ENCODE peak calls at places on chromosomes 6 and 20, in five cellular contexts. M is HCEC 1CT; H is neural crest cell; K is effector CD4-positive, alpha-beta T cell; U is naive thymus-derived CD8-positive, alpha-beta T cell. O is an unnamed sample.

GRCh38 chr6:89272611-89273010 is 42.5 kb downstream of the GABRR2 start:
- DNase-seq in U (no peak), K (no peak), M (no peak), H (no peak), O (no peak)

GRCh38 chr20:1946762-1947534 is 46.9 kb downstream of the PDYN start:
- DNase-seq in K (no peak), U (no peak), M (peak; percentile 18), H (peak; percentile 11), O (no peak)

GRCh38 chr6:166454692-166455515 is 72.2 kb upstream of the MPC1 start:
- DNase-seq in M (no peak), H (no peak), K (no peak), U (no peak), O (no peak)

GRCh38 chr6:78781001-78781400 is 86.3 kb upstream of the IRAK1BP1 start:
- DNase-seq in K (no peak), H (no peak), M (no peak), U (no peak), O (no peak)

GRCh38 chr6:86961432-86962200 is 24.3 kb downstream of the HTR1E start:
- DNase-seq in K (no peak), U (no peak), H (no peak), M (no peak), O (no peak)

GRCh38 chr6:145406733-145407256 is 328.5 kb downstream of the EPM2A start:
- DNase-seq in K (no peak), U (no peak), H (no peak), M (no peak), O (no peak)

GRCh38 chr6:36121752-36122494 is 8.4 kb upstream of the MAPK13 start:
- DNase-seq in M (no peak), H (no peak), K (no peak), U (no peak), O (no peak)

GRCh38 chr20:58450259-58450658 is 61.2 kb downstream of the VAPB start:
- DNase-seq in H (no peak), M (no peak), K (no peak), U (no peak), O (no peak)

GRCh38 chr20:45934046-45934586 is 367 bp upstream of the PCIF1 start:
- DNase-seq in K (peak; percentile 40), H (no peak), U (no peak), M (peak; percentile 30), O (peak; percentile 35)

GRCh38 chr6:166500246-166500645 is 86.2 kb downstream of the RAMACL start:
- DNase-seq in U (no peak), M (no peak), K (no peak), H (no peak), O (no peak)

GRCh38 chr6:145400508-145400907 is 334.8 kb downstream of the EPM2A start:
- DNase-seq in M (no peak), U (no peak), K (no peak), H (no peak), O (no peak)

GRCh38 chr6:90040931-90041330 is 146.7 kb downstream of the GJA10 start:
- DNase-seq in H (no peak), K (no peak), M (no peak), U (no peak), O (no peak)